ENCODE peak calls at places on chromosomes 7 and 10, in eight cellular contexts. One of them, this sample, is unnamed.

GRCh38 chr10:33913194-33913593 is 578.7 kb upstream of the NRP1 start:
- DNase-seq in astrocyte: no peak
- DNase-seq in EL: peak; percentile 30
- DNase-seq in HTR-8/SVneo: no peak
- DNase-seq in tibial artery: no peak
- DNase-seq in occipital lobe: no peak
- DNase-seq in CD8-positive, alpha-beta T cell: no peak
- DNase-seq in KG1: no peak
- DNase-seq in this sample: no peak

GRCh38 chr10:84076047-84076388 is 63.3 kb upstream of the GHITM start:
- DNase-seq in astrocyte: peak; percentile 80
- DNase-seq in EL: peak; percentile 72
- DNase-seq in HTR-8/SVneo: peak; percentile 35
- DNase-seq in tibial artery: no peak
- DNase-seq in occipital lobe: no peak
- DNase-seq in CD8-positive, alpha-beta T cell: no peak
- DNase-seq in KG1: no peak
- DNase-seq in this sample: no peak

GRCh38 chr10:58898854-58899573 is 277.4 kb upstream of the PHYHIPL start:
- DNase-seq in astrocyte: no peak
- DNase-seq in EL: no peak
- DNase-seq in HTR-8/SVneo: no peak
- DNase-seq in tibial artery: no peak
- DNase-seq in occipital lobe: no peak
- DNase-seq in CD8-positive, alpha-beta T cell: no peak
- DNase-seq in KG1: no peak
- DNase-seq in this sample: no peak

GRCh38 chr10:113520606-113521481 is 32.0 kb upstream of the HABP2 start:
- DNase-seq in astrocyte: peak; percentile 46
- DNase-seq in EL: peak; percentile 64
- DNase-seq in HTR-8/SVneo: peak; percentile 51
- DNase-seq in tibial artery: peak; percentile 78
- DNase-seq in occipital lobe: peak; percentile 8
- DNase-seq in CD8-positive, alpha-beta T cell: no peak
- DNase-seq in KG1: peak; percentile 30
- DNase-seq in this sample: no peak

GRCh38 chr7:7183833-7184463 is 1.6 kb downstream of the C1GALT1 start:
- DNase-seq in astrocyte: peak; percentile 37
- DNase-seq in EL: no peak
- DNase-seq in HTR-8/SVneo: no peak
- DNase-seq in tibial artery: no peak
- DNase-seq in occipital lobe: no peak
- DNase-seq in CD8-positive, alpha-beta T cell: no peak
- DNase-seq in KG1: no peak
- DNase-seq in this sample: no peak

GRCh38 chr10:69232736-69233135 is 12.6 kb downstream of the HKDC1 start:
- DNase-seq in astrocyte: no peak
- DNase-seq in EL: no peak
- DNase-seq in HTR-8/SVneo: no peak
- DNase-seq in tibial artery: no peak
- DNase-seq in occipital lobe: no peak
- DNase-seq in CD8-positive, alpha-beta T cell: peak; percentile 17
- DNase-seq in KG1: no peak
- DNase-seq in this sample: peak; percentile 34

GRCh38 chr10:29957887-29958330 is 101.5 kb downstream of the JCAD start:
- DNase-seq in astrocyte: peak; percentile 81
- DNase-seq in EL: no peak
- DNase-seq in HTR-8/SVneo: peak; percentile 43
- DNase-seq in tibial artery: peak; percentile 76
- DNase-seq in occipital lobe: no peak
- DNase-seq in CD8-positive, alpha-beta T cell: no peak
- DNase-seq in KG1: no peak
- DNase-seq in this sample: no peak

GRCh38 chr7:32163141-32163806 is 93.1 kb upstream of the PDE1C start:
- DNase-seq in astrocyte: peak; percentile 96
- DNase-seq in EL: peak; percentile 98
- DNase-seq in HTR-8/SVneo: peak; percentile 79
- DNase-seq in tibial artery: peak; percentile 56
- DNase-seq in occipital lobe: no peak
- DNase-seq in CD8-positive, alpha-beta T cell: no peak
- DNase-seq in KG1: no peak
- DNase-seq in this sample: no peak

GRCh38 chr7:134908289-134908688 is 78.0 kb upstream of the AGBL3 start:
- DNase-seq in astrocyte: peak; percentile 68
- DNase-seq in EL: peak; percentile 49
- DNase-seq in HTR-8/SVneo: no peak
- DNase-seq in tibial artery: no peak
- DNase-seq in occipital lobe: no peak
- DNase-seq in CD8-positive, alpha-beta T cell: no peak
- DNase-seq in KG1: no peak
- DNase-seq in this sample: no peak

GRCh38 chr10:110864662-110865140 is 7.0 kb upstream of the PDCD4 start:
- DNase-seq in astrocyte: no peak
- DNase-seq in EL: no peak
- DNase-seq in HTR-8/SVneo: no peak
- DNase-seq in tibial artery: no peak
- DNase-seq in occipital lobe: no peak
- DNase-seq in CD8-positive, alpha-beta T cell: peak; percentile 45
- DNase-seq in KG1: peak; percentile 56
- DNase-seq in this sample: peak; percentile 56

GRCh38 chr7:121473645-121474300 is 77.7 kb upstream of the FAM3C start:
- DNase-seq in astrocyte: no peak
- DNase-seq in EL: no peak
- DNase-seq in HTR-8/SVneo: no peak
- DNase-seq in tibial artery: no peak
- DNase-seq in occipital lobe: no peak
- DNase-seq in CD8-positive, alpha-beta T cell: no peak
- DNase-seq in KG1: no peak
- DNase-seq in this sample: no peak

GRCh38 chr7:142556745-142557144 is 192.5 kb upstream of the PRSS1 start:
- DNase-seq in astrocyte: peak; percentile 98
- DNase-seq in EL: peak; percentile 99
- DNase-seq in HTR-8/SVneo: peak; percentile 71
- DNase-seq in tibial artery: peak; percentile 49
- DNase-seq in occipital lobe: no peak
- DNase-seq in CD8-positive, alpha-beta T cell: no peak
- DNase-seq in KG1: no peak
- DNase-seq in this sample: no peak

GRCh38 chr10:23099816-23100215 is 4.4 kb downstream of the MSRB2 start:
- DNase-seq in astrocyte: peak; percentile 2
- DNase-seq in EL: peak; percentile 22
- DNase-seq in HTR-8/SVneo: no peak
- DNase-seq in tibial artery: no peak
- DNase-seq in occipital lobe: no peak
- DNase-seq in CD8-positive, alpha-beta T cell: no peak
- DNase-seq in KG1: no peak
- DNase-seq in this sample: no peak

GRCh38 chr10:110077436-110078120 is 69.8 kb downstream of the ADD3 start:
- DNase-seq in astrocyte: no peak
- DNase-seq in EL: no peak
- DNase-seq in HTR-8/SVneo: no peak
- DNase-seq in tibial artery: no peak
- DNase-seq in occipital lobe: peak; percentile 27
- DNase-seq in CD8-positive, alpha-beta T cell: no peak
- DNase-seq in KG1: no peak
- DNase-seq in this sample: peak; percentile 21

GRCh38 chr7:116356979-116357378 is 142.6 kb upstream of the CAV2 start:
- DNase-seq in astrocyte: peak; percentile 19
- DNase-seq in EL: no peak
- DNase-seq in HTR-8/SVneo: no peak
- DNase-seq in tibial artery: no peak
- DNase-seq in occipital lobe: no peak
- DNase-seq in CD8-positive, alpha-beta T cell: no peak
- DNase-seq in KG1: no peak
- DNase-seq in this sample: no peak